ENCODE peak calls at places on chromosomes 4 and X, in four cellular contexts. A is K562, I is GM12891, M is GM12878. K is an unnamed sample.

GRCh38 chrX:2501246-2502102 is 698 bp upstream of the DHRSX start:
- DNase-seq in A (no peak), I (no peak), M (no peak), K (no peak)

GRCh38 chr4:52838729-52839722 is 23.1 kb upstream of the RASL11B start:
- DNase-seq in A (no peak), I (no peak), M (no peak), K (no peak)

GRCh38 chr4:73707918-73708577 is 32.3 kb upstream of the CXCL8 start:
- DNase-seq in A (peak; percentile 36), I (no peak), M (no peak), K (peak; percentile 61)

GRCh38 chr4:103415801-103416200 is 217.7 kb upstream of the CENPE start:
- DNase-seq in A (no peak), I (no peak), M (no peak), K (no peak)

GRCh38 chr4:186586190-186586589 is 30.8 kb upstream of the MTNR1A start:
- DNase-seq in A (no peak), I (no peak), M (no peak), K (no peak)

GRCh38 chr4:43842594-43842993 is 606.0 kb downstream of the KCTD8 start:
- DNase-seq in A (no peak), I (no peak), M (no peak), K (no peak)

GRCh38 chrX:69538321-69538876 is 34.3 kb downstream of the NALF2 start:
- DNase-seq in A (peak; percentile 77), I (peak; percentile 71), M (no peak), K (peak; percentile 45)

GRCh38 chr4:101258782-101259353 is 88.5 kb downstream of the PPP3CA start:
- DNase-seq in A (no peak), I (no peak), M (no peak), K (peak; percentile 40)

GRCh38 chr4:124030038-124030638 is 633.5 kb downstream of the SPRY1 start:
- DNase-seq in A (no peak), I (no peak), M (no peak), K (no peak)

GRCh38 chrX:70439016-70439415 is 5.6 kb upstream of the DLG3 start:
- DNase-seq in A (no peak), I (no peak), M (no peak), K (no peak)

GRCh38 chr4:98166025-98166730 is 22.9 kb upstream of the STPG2 start:
- DNase-seq in A (no peak), I (no peak), M (no peak), K (no peak)

GRCh38 chrX:118571829-118572228 is 76.2 kb downstream of the DOCK11 start:
- DNase-seq in A (no peak), I (no peak), M (no peak), K (no peak)

GRCh38 chr4:129583868-129584267 is 487.9 kb downstream of the C4orf33 start:
- DNase-seq in A (no peak), I (no peak), M (no peak), K (peak; percentile 83)

DNA sequence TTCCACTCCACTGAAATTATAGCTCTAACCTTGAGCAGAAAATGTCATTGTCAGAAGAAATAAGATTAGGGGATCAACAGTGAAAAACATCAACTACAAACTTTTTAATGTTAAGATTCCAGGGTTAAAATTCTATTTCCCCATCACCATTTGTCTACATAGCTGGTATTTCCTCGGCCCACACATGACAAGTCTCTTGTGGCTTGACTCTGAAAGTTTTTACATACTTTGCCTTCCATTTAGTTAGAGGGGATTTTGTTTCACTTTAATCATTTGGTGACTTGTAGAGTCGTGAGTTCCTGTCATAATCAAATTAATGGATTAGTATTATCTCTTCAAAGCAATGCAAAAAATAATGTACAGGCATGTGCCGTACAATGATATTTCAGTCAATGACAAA is 71.8 kb downstream of the ING2 start:
- DNase-seq in A (no peak), I (no peak), M (no peak), K (no peak)
- TF ChIP-seq SPI1 in A (no peak), I (no peak), M (no peak), K (no peak)

GRCh38 chr4:20176881-20177280 is 74.8 kb upstream of the SLIT2 start:
- DNase-seq in A (no peak), I (no peak), M (no peak), K (no peak)
- TF ChIP-seq SPI1 in A (no peak), I (no peak), M (no peak), K (no peak)

GRCh38 chrX:3532571-3532970 is 180.9 kb downstream of the PRKX start:
- DNase-seq in A (no peak), I (no peak), M (no peak), K (no peak)
- TF ChIP-seq SPI1 in A (no peak), I (no peak), M (no peak), K (no peak)

DNA sequence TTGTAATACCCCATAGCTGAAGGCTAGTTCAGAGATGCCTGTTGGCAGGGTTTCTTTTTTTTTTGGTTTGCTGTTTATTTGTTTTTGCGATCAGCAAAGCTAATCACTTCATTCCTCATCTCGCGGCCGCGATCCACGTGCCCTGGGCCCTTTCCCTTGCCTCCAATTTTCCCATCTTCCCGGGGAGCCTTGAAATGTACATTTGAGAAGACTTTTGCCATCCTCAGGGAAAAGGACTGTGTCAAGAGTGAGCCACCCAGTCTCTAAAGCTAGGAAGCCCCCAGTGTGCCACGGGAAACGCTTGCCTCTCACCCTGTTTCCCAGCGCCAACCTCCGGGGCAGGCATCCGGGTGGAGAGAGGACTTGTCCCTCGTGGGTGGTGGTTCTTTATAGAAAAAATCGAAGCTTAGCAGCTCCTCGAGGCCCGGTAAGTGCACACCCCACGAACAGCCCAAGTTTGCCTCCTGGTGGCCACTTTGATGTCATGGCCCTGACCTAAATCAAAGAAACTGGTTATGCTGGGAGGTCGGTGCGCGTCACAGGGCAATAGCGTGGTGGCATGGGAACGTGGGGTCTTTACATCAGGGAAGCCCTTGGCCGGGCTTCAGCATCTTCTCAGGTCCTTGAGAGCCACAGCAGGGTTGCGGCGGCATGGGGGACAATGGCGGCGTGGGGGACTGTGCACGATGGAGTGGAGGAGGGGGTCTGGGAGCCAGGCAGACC is 42.0 kb downstream of the MAP7D3 start:
- DNase-seq in A (peak; percentile 50), I (no peak), M (no peak), K (no peak)
- TF ChIP-seq SPI1 in A (no peak), I (no peak), M (no peak), K (no peak)

DNA sequence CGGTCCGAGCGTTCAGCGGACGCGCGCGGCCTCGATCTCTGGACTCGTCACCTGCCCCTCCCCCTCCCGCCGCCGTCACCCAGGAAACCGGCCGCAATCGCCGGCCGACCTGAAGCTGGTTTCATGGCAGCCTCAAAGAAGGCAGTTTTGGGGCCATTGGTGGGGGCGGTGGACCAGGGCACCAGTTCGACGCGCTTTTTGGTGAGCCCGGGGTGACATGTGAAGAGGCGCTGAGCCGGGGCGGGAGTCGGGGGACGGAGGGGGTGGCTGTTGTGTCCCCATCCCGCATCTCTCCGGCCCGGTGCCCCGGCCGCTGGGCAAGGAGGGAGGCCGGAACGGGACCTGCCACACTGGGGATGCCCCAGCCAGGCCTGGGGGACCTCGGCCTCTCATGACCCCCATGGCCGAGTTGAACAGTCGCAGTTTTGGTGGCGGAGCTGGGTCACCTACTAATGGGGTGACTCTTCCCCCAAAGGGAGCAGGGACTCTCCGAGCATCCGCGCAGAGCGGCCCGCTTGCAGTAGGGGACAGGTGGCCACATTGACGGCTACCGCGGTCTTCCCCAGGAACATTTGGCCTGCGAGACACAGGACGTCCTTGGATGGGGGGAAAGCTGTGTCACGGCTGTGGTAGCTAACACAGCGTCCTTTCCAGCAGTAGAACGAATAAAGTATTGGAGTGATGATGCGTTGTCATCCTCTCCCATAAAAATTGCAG is at the start of gene GK:
- DNase-seq in A (peak; percentile 30), I (no peak), M (no peak), K (no peak)
- TF ChIP-seq SPI1 in A (no peak), I (no peak), M (no peak), K (no peak)

K was measured in HL-60.